ENCODE peak calls at places on chromosomes 6 and 20, in six cellular contexts. One of them, this sample, is unnamed.

GRCh38 chr6:161363286-161363685 is 89.4 kb upstream of the AGPAT4 start:
- DNase-seq in WTC11: no peak
- DNase-seq in endothelial cell: no peak
- DNase-seq in activated CD4-positive, CD25-positive, alpha-beta regulatory T cell: no peak
- DNase-seq in central memory CD4-positive, alpha-beta T cell: no peak
- DNase-seq in H54: no peak
- DNase-seq in this sample: no peak

GRCh38 chr6:4345543-4345942 is 210.2 kb upstream of the ECI2 start:
- DNase-seq in H54: no peak
- DNase-seq in central memory CD4-positive, alpha-beta T cell: no peak
- DNase-seq in WTC11: no peak
- DNase-seq in endothelial cell: no peak
- DNase-seq in activated CD4-positive, CD25-positive, alpha-beta regulatory T cell: no peak
- DNase-seq in this sample: no peak

GRCh38 chr6:39088331-39088730 is 26.7 kb downstream of the SAYSD1 start:
- DNase-seq in central memory CD4-positive, alpha-beta T cell: no peak
- DNase-seq in H54: no peak
- DNase-seq in activated CD4-positive, CD25-positive, alpha-beta regulatory T cell: no peak
- DNase-seq in endothelial cell: peak; percentile 59
- DNase-seq in WTC11: peak; percentile 75
- DNase-seq in this sample: no peak

GRCh38 chr6:132128424-132128823 is 177.3 kb upstream of the CCN2 start:
- DNase-seq in H54: no peak
- DNase-seq in endothelial cell: no peak
- DNase-seq in activated CD4-positive, CD25-positive, alpha-beta regulatory T cell: no peak
- DNase-seq in WTC11: no peak
- DNase-seq in central memory CD4-positive, alpha-beta T cell: no peak
- DNase-seq in this sample: no peak

GRCh38 chr6:113364781-113365545 is 492.2 kb upstream of the MARCKS start:
- DNase-seq in central memory CD4-positive, alpha-beta T cell: no peak
- DNase-seq in endothelial cell: no peak
- DNase-seq in H54: no peak
- DNase-seq in WTC11: no peak
- DNase-seq in activated CD4-positive, CD25-positive, alpha-beta regulatory T cell: no peak
- DNase-seq in this sample: no peak

GRCh38 chr20:62819494-62820174 is 2.8 kb downstream of the COL9A3 start:
- DNase-seq in activated CD4-positive, CD25-positive, alpha-beta regulatory T cell: no peak
- DNase-seq in central memory CD4-positive, alpha-beta T cell: no peak
- DNase-seq in endothelial cell: no peak
- DNase-seq in H54: peak; percentile 99
- DNase-seq in WTC11: no peak
- DNase-seq in this sample: no peak

GRCh38 chr6:5294392-5295211 is 33.3 kb downstream of the FARS2 start:
- DNase-seq in endothelial cell: no peak
- DNase-seq in WTC11: no peak
- DNase-seq in H54: no peak
- DNase-seq in central memory CD4-positive, alpha-beta T cell: no peak
- DNase-seq in activated CD4-positive, CD25-positive, alpha-beta regulatory T cell: no peak
- DNase-seq in this sample: no peak

GRCh38 chr20:44717986-44718385 is 2.8 kb downstream of the CCN5 start:
- DNase-seq in WTC11: peak; percentile 68
- DNase-seq in H54: no peak
- DNase-seq in central memory CD4-positive, alpha-beta T cell: no peak
- DNase-seq in activated CD4-positive, CD25-positive, alpha-beta regulatory T cell: no peak
- DNase-seq in endothelial cell: peak; percentile 20
- DNase-seq in this sample: no peak

GRCh38 chr20:50237349-50237748 is 46.7 kb downstream of the CEBPB start:
- DNase-seq in central memory CD4-positive, alpha-beta T cell: no peak
- DNase-seq in H54: no peak
- DNase-seq in WTC11: no peak
- DNase-seq in endothelial cell: no peak
- DNase-seq in activated CD4-positive, CD25-positive, alpha-beta regulatory T cell: no peak
- DNase-seq in this sample: no peak

GRCh38 chr20:3093861-3094361 is 9.4 kb upstream of the AVP start:
- DNase-seq in H54: no peak
- DNase-seq in central memory CD4-positive, alpha-beta T cell: peak; percentile 54
- DNase-seq in endothelial cell: no peak
- DNase-seq in WTC11: no peak
- DNase-seq in activated CD4-positive, CD25-positive, alpha-beta regulatory T cell: no peak
- DNase-seq in this sample: no peak

GRCh38 chr20:61615806-61616205 is 363.7 kb downstream of the CDH4 start:
- DNase-seq in H54: no peak
- DNase-seq in WTC11: no peak
- DNase-seq in endothelial cell: no peak
- DNase-seq in activated CD4-positive, CD25-positive, alpha-beta regulatory T cell: no peak
- DNase-seq in central memory CD4-positive, alpha-beta T cell: no peak
- DNase-seq in this sample: no peak

GRCh38 chr6:33105916-33106871 is 30.4 kb downstream of the HLA-DPB1 start:
- DNase-seq in activated CD4-positive, CD25-positive, alpha-beta regulatory T cell: no peak
- DNase-seq in endothelial cell: no peak
- DNase-seq in central memory CD4-positive, alpha-beta T cell: no peak
- DNase-seq in H54: no peak
- DNase-seq in WTC11: no peak
- DNase-seq in this sample: peak; percentile 68

GRCh38 chr6:12806811-12807210 is 90.2 kb downstream of the PHACTR1 start:
- DNase-seq in H54: no peak
- DNase-seq in endothelial cell: no peak
- DNase-seq in WTC11: no peak
- DNase-seq in central memory CD4-positive, alpha-beta T cell: no peak
- DNase-seq in activated CD4-positive, CD25-positive, alpha-beta regulatory T cell: no peak
- DNase-seq in this sample: no peak

GRCh38 chr20:44319880-44320422 is 8.9 kb upstream of the FITM2 start:
- DNase-seq in endothelial cell: no peak
- DNase-seq in WTC11: no peak
- DNase-seq in central memory CD4-positive, alpha-beta T cell: no peak
- DNase-seq in activated CD4-positive, CD25-positive, alpha-beta regulatory T cell: no peak
- DNase-seq in H54: no peak
- DNase-seq in this sample: no peak

GRCh38 chr6:93017213-93017612 is 402.1 kb downstream of the EPHA7 start:
- DNase-seq in central memory CD4-positive, alpha-beta T cell: no peak
- DNase-seq in endothelial cell: no peak
- DNase-seq in WTC11: peak; percentile 30
- DNase-seq in activated CD4-positive, CD25-positive, alpha-beta regulatory T cell: no peak
- DNase-seq in H54: no peak
- DNase-seq in this sample: no peak

GRCh38 chr20:63756648-63756991 is 17.0 kb downstream of the SLC2A4RG start:
- DNase-seq in WTC11: no peak
- DNase-seq in activated CD4-positive, CD25-positive, alpha-beta regulatory T cell: no peak
- DNase-seq in endothelial cell: no peak
- DNase-seq in H54: no peak
- DNase-seq in central memory CD4-positive, alpha-beta T cell: no peak
- DNase-seq in this sample: no peak

GRCh38 chr6:74871757-74872156 is 334.1 kb downstream of the COL12A1 start:
- DNase-seq in WTC11: no peak
- DNase-seq in central memory CD4-positive, alpha-beta T cell: no peak
- DNase-seq in H54: no peak
- DNase-seq in activated CD4-positive, CD25-positive, alpha-beta regulatory T cell: no peak
- DNase-seq in endothelial cell: no peak
- DNase-seq in this sample: no peak

GRCh38 chr6:7725849-7726415 is at the start of gene BMP6:
- DNase-seq in H54: peak; percentile 98
- DNase-seq in endothelial cell: peak; percentile 79
- DNase-seq in activated CD4-positive, CD25-positive, alpha-beta regulatory T cell: peak; percentile 9
- DNase-seq in central memory CD4-positive, alpha-beta T cell: peak; percentile 24
- DNase-seq in WTC11: peak; percentile 95
- DNase-seq in this sample: peak; percentile 85